ENCODE peak calls at places on chromosomes 4 and X, in eight cellular contexts. J, L, T, W, V, R, K and A are unnamed samples.

GRCh38 chr4:86582453-86582852 is 11.7 kb upstream of the PTPN13 start:
- DNase-seq in J (no peak), L (peak), T (no peak), W (no peak), V (peak), R (no peak), K (no peak), A (no peak)

GRCh38 chr4:67549123-67549522 is 3.8 kb upstream of the CENPC start:
- DNase-seq in J (no peak), L (peak), T (peak), W (no peak), V (peak), R (no peak), K (no peak), A (no peak)

GRCh38 chr4:139969635-139970266 is 184.2 kb downstream of the MAML3 start:
- DNase-seq in J (no peak), L (no peak), T (no peak), W (no peak), V (no peak), R (no peak), K (no peak), A (no peak)

GRCh38 chr4:161393614-161394013 is 770.2 kb downstream of the FSTL5 start:
- DNase-seq in J (no peak), L (no peak), T (no peak), W (peak), V (no peak), R (no peak), K (no peak), A (no peak)

GRCh38 chrX:42129541-42129940 is 206.2 kb upstream of the CASK start:
- DNase-seq in J (no peak), L (no peak), T (no peak), W (no peak), V (no peak), R (no peak), K (no peak), A (no peak)

GRCh38 chrX:7586126-7586525 is 256.8 kb upstream of the VCX start:
- DNase-seq in J (peak), L (peak), T (peak), W (peak), V (peak), R (no peak), K (peak), A (no peak)

GRCh38 chrX:1686642-1687041 is 71.8 kb downstream of the ASMT start:
- DNase-seq in J (no peak), L (no peak), T (peak), W (no peak), V (no peak), R (no peak), K (no peak), A (no peak)

GRCh38 chrX:123860506-123860840 is 620 bp downstream of the XIAP start:
- DNase-seq in J (no peak), L (peak), T (no peak), W (no peak), V (peak), R (peak), K (no peak), A (no peak)

GRCh38 chr4:38650133-38650532 is 13.9 kb upstream of the KLF3 start:
- DNase-seq in J (no peak), L (no peak), T (no peak), W (no peak), V (no peak), R (no peak), K (no peak), A (no peak)

GRCh38 chr4:26912810-26913209 is 52.2 kb downstream of the STIM2 start:
- DNase-seq in J (no peak), L (no peak), T (no peak), W (no peak), V (no peak), R (no peak), K (no peak), A (peak)

GRCh38 chr4:79864470-79865190 is 208.4 kb downstream of the ANTXR2 start:
- DNase-seq in J (no peak), L (no peak), T (no peak), W (no peak), V (no peak), R (no peak), K (peak), A (no peak)

GRCh38 chr4:123327346-123327745 is 69.2 kb upstream of the SPRY1 start:
- DNase-seq in J (no peak), L (no peak), T (no peak), W (no peak), V (no peak), R (no peak), K (no peak), A (no peak)

GRCh38 chrX:108036298-108036973 is 8.4 kb upstream of the VSIG1 start:
- DNase-seq in J (no peak), L (no peak), T (peak), W (no peak), V (peak), R (peak), K (peak), A (no peak)

GRCh38 chr4:176054942-176055341 is 10.7 kb upstream of the WDR17 start:
- DNase-seq in J (no peak), L (no peak), T (peak), W (no peak), V (no peak), R (no peak), K (no peak), A (no peak)

GRCh38 chr4:87150498-87151261 is 69.7 kb downstream of the KLHL8 start:
- DNase-seq in J (peak), L (peak), T (peak), W (peak), V (peak), R (peak), K (peak), A (no peak)

GRCh38 chrX:136636121-136636520 is 11.8 kb upstream of the CD40LG start:
- DNase-seq in J (peak), L (no peak), T (no peak), W (peak), V (no peak), R (no peak), K (no peak), A (no peak)

GRCh38 chr4:156560701-156561100 is 410.9 kb downstream of the PDGFC start:
- DNase-seq in J (no peak), L (no peak), T (no peak), W (no peak), V (no peak), R (no peak), K (peak), A (no peak)

GRCh38 chr4:2729533-2729875 is 26.6 kb downstream of the TNIP2 start:
- DNase-seq in J (no peak), L (no peak), T (no peak), W (no peak), V (no peak), R (no peak), K (no peak), A (peak)

GRCh38 chr4:78845469-78845868 is 69.3 kb downstream of the BMP2K start:
- DNase-seq in J (no peak), L (no peak), T (peak), W (no peak), V (no peak), R (no peak), K (no peak), A (no peak)

GRCh38 chrX:124226129-124226528 is 106.3 kb upstream of the TEX13D start:
- DNase-seq in J (no peak), L (no peak), T (no peak), W (no peak), V (peak), R (no peak), K (no peak), A (no peak)

GRCh38 chr4:137998666-137999429 is 243.3 kb downstream of the SLC7A11 start:
- DNase-seq in J (no peak), L (no peak), T (peak), W (no peak), V (no peak), R (no peak), K (peak), A (no peak)

GRCh38 chr4:142350886-142351285 is 495.2 kb downstream of the INPP4B start:
- DNase-seq in J (no peak), L (no peak), T (peak), W (no peak), V (peak), R (peak), K (peak), A (no peak)

GRCh38 chr4:186643501-186644315 is 79.9 kb downstream of the FAT1 start:
- DNase-seq in J (no peak), L (no peak), T (peak), W (no peak), V (peak), R (no peak), K (peak), A (no peak)

GRCh38 chr4:89204624-89205023 is 93.3 kb downstream of the TIGD2 start:
- DNase-seq in J (no peak), L (no peak), T (peak), W (no peak), V (peak), R (no peak), K (no peak), A (no peak)

GRCh38 chr4:149645790-149646189 is 169.9 kb downstream of the IQCM start:
- DNase-seq in J (no peak), L (no peak), T (no peak), W (peak), V (peak), R (no peak), K (no peak), A (no peak)

GRCh38 chr4:166882221-166882620 is 352.1 kb downstream of the SPOCK3 start:
- DNase-seq in J (no peak), L (no peak), T (no peak), W (no peak), V (no peak), R (no peak), K (no peak), A (no peak)

GRCh38 chrX:153537526-153538295 is 20.3 kb downstream of the ATP2B3 start:
- DNase-seq in J (no peak), L (peak), T (no peak), W (no peak), V (no peak), R (no peak), K (no peak), A (no peak)

GRCh38 chrX:120769576-120770341 is 105.9 kb downstream of the CT47B1 start:
- DNase-seq in J (no peak), L (peak), T (peak), W (peak), V (peak), R (no peak), K (peak), A (no peak)

GRCh38 chrX:70434914-70435586 is 9.6 kb upstream of the DLG3 start:
- DNase-seq in J (no peak), L (no peak), T (no peak), W (no peak), V (no peak), R (no peak), K (peak), A (no peak)

DNA sequence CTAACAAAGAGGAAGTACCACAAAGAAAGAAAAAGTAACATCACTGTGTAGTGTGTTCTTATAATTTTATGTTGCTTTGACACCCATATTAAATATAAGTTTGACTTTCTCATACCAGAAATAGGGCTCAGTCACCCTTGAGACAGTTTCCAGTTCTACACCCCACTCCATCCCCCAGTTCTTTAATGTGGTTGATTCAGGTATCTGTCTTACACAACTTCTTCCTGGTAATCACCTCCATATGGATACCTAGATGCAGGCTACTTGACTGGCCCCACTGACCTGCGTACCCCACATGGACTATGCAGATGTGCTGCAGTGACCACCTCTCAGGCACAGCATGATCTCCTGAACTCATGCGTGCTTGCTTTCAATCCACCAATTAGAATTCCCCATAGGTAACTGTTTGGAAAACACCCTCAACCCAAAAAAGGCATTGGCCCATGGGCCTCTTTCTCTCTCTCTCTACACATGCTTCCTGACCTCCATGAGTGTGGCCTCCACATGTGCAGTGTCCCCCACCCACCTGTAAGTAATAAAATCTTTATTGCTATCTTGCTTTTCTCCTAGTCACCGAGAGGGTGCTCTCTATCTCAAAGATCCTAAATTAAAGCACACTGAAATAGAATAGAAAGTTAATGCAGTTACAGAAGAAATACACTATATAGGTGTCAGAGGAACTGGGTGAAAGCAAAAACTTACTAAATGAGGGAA is 98.3 kb downstream of the ZAR1 start:
- DNase-seq in J (no peak), L (no peak), T (no peak), W (no peak), V (peak), R (no peak), K (no peak), A (no peak)
- H3K9ac ChIP-seq in J (no peak), L (no peak), T (no peak), W (no peak), V (no peak), R (no peak), K (no peak), A (no peak)

DNA sequence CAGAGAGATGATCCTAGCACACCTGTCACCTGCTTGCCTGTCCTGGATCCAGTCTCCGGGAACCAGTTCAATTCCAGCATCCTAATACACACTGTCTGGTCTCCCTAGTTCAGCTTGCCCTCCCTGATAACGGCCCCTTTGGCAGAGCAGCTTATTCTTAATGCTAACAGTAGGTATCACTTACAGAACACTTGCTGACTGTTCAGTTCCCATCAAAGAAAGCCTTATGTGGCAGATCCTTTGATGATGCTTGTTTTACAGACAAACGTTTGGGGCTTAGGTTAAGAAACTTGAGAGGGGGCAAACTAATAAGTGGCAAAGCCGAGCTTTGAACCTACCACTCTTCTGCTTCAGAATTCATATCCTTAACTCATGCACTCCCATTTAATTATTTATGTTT is 885 bp downstream of the RASSF6 start:
- DNase-seq in J (no peak), L (no peak), T (no peak), W (no peak), V (no peak), R (no peak), K (no peak), A (no peak)
- H3K9ac ChIP-seq in J (no peak), L (no peak), T (no peak), W (no peak), V (no peak), R (no peak), K (no peak), A (peak)

GRCh38 chr4:25865586-25865985 is 2.8 kb upstream of the SEL1L3 start:
- DNase-seq in J (no peak), L (no peak), T (no peak), W (no peak), V (peak), R (peak), K (no peak), A (peak)

GRCh38 chr4:25861951-25862410 is 807 bp downstream of the SEL1L3 start:
- DNase-seq in J (no peak), L (no peak), T (peak), W (no peak), V (peak), R (peak), K (peak), A (peak)

GRCh38 chr4:25863347-25863784 is 578 bp upstream of the SEL1L3 start:
- DNase-seq in J (peak), L (peak), T (no peak), W (no peak), V (peak), R (peak), K (no peak), A (peak)

GRCh38 chr4:25862411-25863346 is at the start of gene SEL1L3:
- DNase-seq in J (peak), L (peak), T (peak), W (no peak), V (peak), R (peak), K (no peak), A (peak)

DNA sequence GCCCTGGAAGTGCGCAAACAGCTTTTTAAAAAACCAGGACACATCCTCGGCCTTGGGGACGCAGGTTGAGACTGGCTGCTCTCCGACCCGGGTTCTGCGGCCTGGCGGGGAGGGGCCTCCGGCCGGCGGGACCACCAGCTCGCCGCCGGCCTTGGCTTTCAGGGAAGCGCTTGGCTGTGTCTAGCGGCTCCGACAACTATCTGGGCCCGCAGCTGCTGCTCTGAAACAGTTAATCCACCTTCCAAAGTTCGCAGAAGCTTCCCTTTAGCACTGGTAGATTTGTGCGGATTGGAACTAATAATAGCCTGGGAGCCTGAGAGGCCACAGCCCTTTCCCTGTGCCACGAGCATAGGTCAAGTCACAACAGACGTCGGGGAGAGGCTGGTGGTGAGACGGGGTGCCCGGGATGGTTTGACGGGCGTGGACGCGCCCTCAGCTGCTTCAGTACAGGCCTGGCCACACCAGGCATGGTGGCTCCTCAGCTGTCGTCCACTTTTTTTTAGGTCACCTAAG is 1.2 kb upstream of the SEL1L3 start:
- DNase-seq in J (no peak), L (no peak), T (no peak), W (no peak), V (no peak), R (peak), K (no peak), A (no peak)
- H3K9ac ChIP-seq in J (no peak), L (no peak), T (no peak), W (no peak), V (no peak), R (peak), K (no peak), A (no peak)

GRCh38 chr4:70734168-70734954 is 12.6 kb downstream of the RUFY3 start:
- DNase-seq in J (no peak), L (no peak), T (peak), W (no peak), V (peak), R (peak), K (peak), A (no peak)

GRCh38 chr4:70734971-70735370 is 13.2 kb downstream of the RUFY3 start:
- DNase-seq in J (no peak), L (no peak), T (no peak), W (no peak), V (no peak), R (no peak), K (no peak), A (no peak)

GRCh38 chr4:70739496-70740337 is 18.0 kb downstream of the RUFY3 start:
- DNase-seq in J (no peak), L (no peak), T (peak), W (no peak), V (no peak), R (no peak), K (peak), A (no peak)

GRCh38 chr4:70737006-70737405 is 15.2 kb downstream of the RUFY3 start:
- DNase-seq in J (no peak), L (no peak), T (no peak), W (no peak), V (no peak), R (no peak), K (no peak), A (no peak)

DNA sequence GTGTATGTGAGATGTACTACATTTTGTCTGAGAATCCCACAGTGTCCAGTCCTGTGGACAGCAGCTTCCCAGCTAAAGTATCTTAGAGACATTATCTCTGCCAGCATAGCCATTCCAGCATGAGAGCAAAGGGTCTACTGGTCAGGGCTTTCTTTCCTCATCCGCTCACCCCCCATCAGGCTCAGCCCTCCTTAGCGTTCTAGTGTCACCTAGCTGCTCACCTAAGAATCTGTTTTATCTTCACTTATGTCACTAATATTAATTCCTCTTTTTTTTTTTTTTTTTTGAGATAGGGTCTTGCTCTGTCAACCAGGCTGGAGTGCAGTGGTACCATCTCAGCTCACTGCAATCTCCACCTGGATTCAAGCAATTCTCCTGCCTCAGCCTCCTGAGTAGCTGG is 15.6 kb downstream of the RUFY3 start:
- DNase-seq in J (no peak), L (no peak), T (no peak), W (no peak), V (no peak), R (no peak), K (no peak), A (no peak)
- H3K9ac ChIP-seq in J (no peak), L (no peak), T (no peak), W (no peak), V (no peak), R (no peak), K (no peak), A (no peak)

DNA sequence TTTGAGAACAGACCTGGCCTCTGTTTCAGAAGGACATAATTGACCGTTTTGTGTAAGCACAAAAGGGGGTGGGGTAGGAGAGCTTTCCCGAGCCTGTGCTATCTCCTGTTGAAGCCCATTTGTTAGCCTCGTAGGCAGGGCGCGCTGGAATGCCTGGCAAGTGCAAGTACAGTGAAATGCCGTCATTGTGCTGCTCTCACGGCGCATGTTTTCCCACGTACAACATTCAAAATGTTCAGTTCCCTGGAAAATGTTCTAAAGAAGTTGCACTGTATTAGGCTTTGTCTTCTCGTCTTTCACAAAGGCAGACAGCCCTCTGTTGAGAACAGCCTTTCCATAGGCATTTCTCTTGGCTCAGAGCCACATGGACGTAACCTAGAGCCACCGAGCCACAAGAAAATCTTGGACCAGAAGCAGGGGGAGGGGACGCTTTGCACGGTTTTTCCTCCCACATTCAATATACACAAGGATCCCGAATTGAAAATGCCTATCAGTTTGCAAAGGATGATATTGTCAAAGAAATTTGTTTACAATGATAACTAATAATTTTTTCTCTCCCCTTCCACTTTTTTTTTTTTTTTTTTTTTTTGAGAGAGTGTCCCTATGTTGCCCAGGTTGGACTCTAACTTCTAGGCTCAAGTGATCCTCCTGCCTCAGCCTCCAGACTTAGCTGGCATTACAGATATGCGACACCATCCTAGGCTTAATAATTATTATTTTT is 54.6 kb upstream of the RAPGEF2 start:
- DNase-seq in J (peak), L (peak), T (peak), W (no peak), V (peak), R (peak), K (peak), A (peak)
- H3K9ac ChIP-seq in J (no peak), L (peak), T (no peak), W (no peak), V (no peak), R (no peak), K (no peak), A (no peak)

GRCh38 chr4:13657016-13657415 is 29.5 kb upstream of the BOD1L1 start:
- DNase-seq in J (no peak), L (no peak), T (no peak), W (no peak), V (peak), R (no peak), K (no peak), A (no peak)
- H3K9ac ChIP-seq in J (no peak), L (no peak), T (peak), W (no peak), V (peak), R (no peak), K (no peak), A (peak)